ENCODE peak calls at places on chromosomes 16 and 17, in four cellular contexts. Y is ovary, C is Ammon's horn, B is neural progenitor cell. G is an unnamed sample.
A peak's percentile ranks its signal among the peaks of the same experiment; 100 is the strongest.

GRCh38 chr16:67254809-67255552 is 6.2 kb downstream of the SLC9A5 start:
- DNase-seq in Y (no peak), C (no peak), B (no peak), G (no peak)

GRCh38 chr17:45666641-45667040 is 117.5 kb upstream of the CRHR1 start:
- DNase-seq in Y (no peak), C (no peak), B (no peak), G (no peak)

GRCh38 chr17:45096141-45096540 is 35.0 kb downstream of the NMT1 start:
- DNase-seq in Y (no peak), C (no peak), B (peak; percentile 40), G (no peak)

GRCh38 chr17:56824503-56824902 is 9.2 kb downstream of the C17orf67 start:
- DNase-seq in Y (no peak), C (no peak), B (no peak), G (no peak)

GRCh38 chr17:53499277-53499676 is 323.4 kb upstream of the KIF2B start:
- DNase-seq in Y (no peak), C (no peak), B (no peak), G (no peak)

GRCh38 chr16:84475643-84476240 is 28.7 kb downstream of the MEAK7 start:
- DNase-seq in Y (no peak), C (no peak), B (no peak), G (no peak)

GRCh38 chr16:49658491-49658890 is 197.4 kb downstream of the ZNF423 start:
- DNase-seq in Y (no peak), C (no peak), B (no peak), G (no peak)

GRCh38 chr16:17474037-17474436 is 3.3 kb upstream of the XYLT1 start:
- DNase-seq in Y (peak; percentile 30), C (no peak), B (no peak), G (no peak)

G was measured in heart right ventricle.